ENCODE peak calls at places on chromosomes 1 and 21, in eight cellular contexts. R, S, Q, H, X, N, B and F are unnamed samples.
A peak's percentile ranks its signal among the peaks of the same experiment; 100 is the strongest.

GRCh38 chr1:11875094-11875493 is 16.3 kb upstream of the NPPB start:
- DNase-seq in R (no peak), B (no peak), H (no peak), Q (no peak), X (no peak), N (no peak), S (no peak), F (no peak)

GRCh38 chr1:174982971-174983689 is 16.6 kb upstream of the CACYBP start:
- DNase-seq in Q (no peak), N (peak; percentile 59), R (peak; percentile 22), H (no peak), X (peak; percentile 48), B (no peak), S (peak; percentile 42), F (peak; percentile 76)

GRCh38 chr1:202101182-202101581 is 21.5 kb upstream of the GPR37L1 start:
- DNase-seq in Q (no peak), N (no peak), S (no peak), B (peak; percentile 40), H (no peak), X (no peak), R (no peak), F (no peak)

GRCh38 chr1:46708121-46708520 is 10.8 kb downstream of the EFCAB14 start:
- DNase-seq in S (no peak), H (no peak), X (no peak), B (no peak), Q (no peak), N (no peak), R (no peak), F (no peak)

GRCh38 chr1:204362984-204363334 is 3.2 kb upstream of the PLEKHA6 start:
- DNase-seq in X (no peak), H (no peak), R (no peak), S (no peak), Q (no peak), N (no peak), B (no peak), F (no peak)

GRCh38 chr1:58003059-58003458 is 543.5 kb downstream of the OMA1 start:
- DNase-seq in R (no peak), N (no peak), S (no peak), H (no peak), Q (no peak), X (no peak), B (no peak), F (no peak)

GRCh38 chr1:18991585-18991984 is 35.1 kb upstream of the IFFO2 start:
- DNase-seq in R (no peak), X (no peak), Q (no peak), H (no peak), B (no peak), N (no peak), S (no peak), F (no peak)

GRCh38 chr1:183566026-183566425 is 24.2 kb downstream of the NCF2 start:
- DNase-seq in S (no peak), R (no peak), Q (no peak), N (no peak), X (no peak), H (no peak), B (no peak), F (no peak)

GRCh38 chr1:29519733-29520132 is 283.4 kb downstream of the PTPRU start:
- DNase-seq in R (peak; percentile 14), Q (no peak), H (no peak), X (no peak), B (no peak), N (no peak), S (no peak), F (no peak)

GRCh38 chr1:8018492-8019228 is 7.4 kb downstream of the ERRFI1 start:
- DNase-seq in B (no peak), S (no peak), Q (no peak), N (no peak), H (no peak), R (peak; percentile 71), X (no peak), F (no peak)

GRCh38 chr1:110017792-110018191 is 16.6 kb upstream of the STRIP1 start:
- DNase-seq in N (no peak), Q (no peak), S (no peak), R (no peak), X (no peak), H (no peak), B (no peak), F (no peak)

GRCh38 chr1:202154766-202155477 is 5.5 kb downstream of the PTPN7 start:
- DNase-seq in Q (no peak), N (peak; percentile 53), H (no peak), R (peak; percentile 59), S (peak; percentile 45), X (peak; percentile 60), B (peak; percentile 63), F (peak; percentile 75)

GRCh38 chr1:106924360-106924759 is 132.1 kb upstream of the PRMT6 start:
- DNase-seq in Q (no peak), X (peak; percentile 43), H (no peak), S (no peak), B (no peak), R (peak; percentile 87), N (no peak), F (no peak)

GRCh38 chr21:45971487-45972352 is 9.8 kb upstream of the COL6A1 start:
- DNase-seq in S (no peak), N (no peak), Q (no peak), B (peak; percentile 89), R (peak; percentile 56), H (no peak), X (peak; percentile 67), F (no peak)

GRCh38 chr1:89995595-89996397 is 886 bp downstream of the ZNF326 start:
- DNase-seq in N (no peak), Q (no peak), S (peak; percentile 38), R (peak; percentile 35), H (no peak), B (no peak), X (no peak), F (no peak)

GRCh38 chr1:203555046-203555445 is 61.1 kb downstream of the OPTC start:
- DNase-seq in R (no peak), B (no peak), H (no peak), Q (no peak), S (no peak), N (no peak), X (peak; percentile 36), F (no peak)

GRCh38 chr1:166999500-166999899 is 10.4 kb downstream of the MAEL start:
- DNase-seq in N (no peak), B (no peak), Q (no peak), H (no peak), S (no peak), R (peak; percentile 6), X (no peak), F (no peak)

GRCh38 chr21:37338671-37339526 is 27.7 kb upstream of the DYRK1A start:
- DNase-seq in X (peak; percentile 100), R (peak; percentile 92), H (no peak), S (no peak), Q (no peak), N (no peak), B (peak; percentile 60), F (no peak)

GRCh38 chr1:61131716-61132115 is 49.4 kb downstream of the NFIA start:
- DNase-seq in N (no peak), H (no peak), Q (no peak), R (peak; percentile 14), S (no peak), X (no peak), B (no peak), F (no peak)

GRCh38 chr1:63322248-63322943 is at the start of gene FOXD3:
- DNase-seq in S (no peak), Q (no peak), B (peak; percentile 80), X (peak; percentile 56), R (no peak), N (no peak), H (no peak), F (peak; percentile 56)

GRCh38 chr1:1306070-1306660 is 1.6 kb downstream of the ACAP3 start:
- DNase-seq in Q (no peak), S (no peak), H (no peak), R (no peak), B (no peak), X (peak; percentile 55), N (no peak), F (peak; percentile 62)

GRCh38 chr1:232784794-232785193 is 20.4 kb upstream of the MAP10 start:
- DNase-seq in H (no peak), B (no peak), S (no peak), N (no peak), R (no peak), X (no peak), Q (no peak), F (no peak)

GRCh38 chr1:37323486-37324377 is 150.6 kb upstream of the ZC3H12A start:
- DNase-seq in X (peak; percentile 25), N (peak; percentile 12), Q (no peak), H (no peak), B (no peak), S (peak; percentile 31), R (no peak), F (peak; percentile 54)